ENCODE peak calls at places on chromosomes 12 and 14, in nine cellular contexts. Y, M, S, E, O, I, F, X and B are unnamed samples.

GRCh38 chr14:38553586-38553985 is 297.7 kb upstream of the CLEC14A start:
- DNase-seq in E (peak; percentile 74), X (no peak), M (no peak), F (no peak), I (no peak), S (peak; percentile 76), O (no peak), Y (no peak), B (no peak)

GRCh38 chr12:12266873-12267634 is at the start of gene LRP6:
- DNase-seq in E (peak; percentile 89), O (peak; percentile 60), X (peak; percentile 14), M (peak; percentile 92), S (peak; percentile 96), Y (peak; percentile 45), I (peak; percentile 60), F (peak; percentile 88), B (peak; percentile 86)

GRCh38 chr12:67428431-67428830 is 159.3 kb downstream of the CAND1 start:
- DNase-seq in X (no peak), M (no peak), O (no peak), I (no peak), S (no peak), Y (no peak), F (no peak), E (no peak), B (no peak)

GRCh38 chr12:113273053-113273725 is 51.9 kb downstream of the TPCN1 start:
- DNase-seq in X (no peak), Y (no peak), M (no peak), S (no peak), O (no peak), E (no peak), I (no peak), F (no peak), B (no peak)

GRCh38 chr12:124397807-124398577 is 103.1 kb downstream of the RFLNA start:
- DNase-seq in O (no peak), Y (no peak), I (no peak), M (no peak), S (no peak), X (no peak), E (no peak), F (no peak), B (no peak)

GRCh38 chr12:2336409-2336829 is 283.6 kb downstream of the CACNA1C start:
- DNase-seq in X (no peak), O (no peak), E (peak; percentile 85), I (no peak), S (peak; percentile 90), Y (no peak), M (peak; percentile 14), F (peak; percentile 63), B (no peak)

GRCh38 chr12:19572920-19573558 is 133.7 kb downstream of the AEBP2 start:
- DNase-seq in I (peak; percentile 7), F (peak; percentile 47), X (no peak), S (peak; percentile 31), O (no peak), E (no peak), M (no peak), Y (no peak), B (no peak)

GRCh38 chr14:50040401-50040775 is 76.0 kb downstream of the VCPKMT start:
- DNase-seq in F (no peak), S (peak; percentile 47), Y (peak; percentile 30), X (peak; percentile 11), E (peak; percentile 49), O (no peak), I (no peak), M (no peak), B (no peak)

GRCh38 chr12:62774794-62775193 is 160.2 kb downstream of the PPM1H start:
- DNase-seq in F (no peak), E (no peak), M (no peak), O (no peak), Y (no peak), I (no peak), X (no peak), S (no peak), B (no peak)

GRCh38 chr14:52906141-52906601 is 44.7 kb downstream of the FERMT2 start:
- DNase-seq in X (no peak), S (peak; percentile 64), O (no peak), E (no peak), I (no peak), Y (no peak), F (no peak), M (no peak), B (no peak)

GRCh38 chr12:47021298-47021697 is 58.1 kb upstream of the PCED1B start:
- DNase-seq in O (no peak), M (peak; percentile 74), I (no peak), X (no peak), E (peak; percentile 78), S (peak; percentile 55), F (peak; percentile 23), Y (no peak), B (no peak)

GRCh38 chr12:6852651-6853354 is 853 bp downstream of the USP5 start:
- DNase-seq in I (no peak), E (peak; percentile 56), F (no peak), Y (peak; percentile 34), M (peak; percentile 74), X (peak; percentile 38), O (no peak), S (peak; percentile 75), B (no peak)

GRCh38 chr12:71691504-71692129 is 5.7 kb downstream of the TMEM19 start:
- DNase-seq in O (no peak), Y (no peak), I (no peak), S (no peak), E (no peak), F (no peak), M (no peak), X (no peak), B (no peak)

GRCh38 chr12:21502164-21502496 is 541 bp downstream of the GOLT1B start:
- DNase-seq in I (peak; percentile 24), E (peak; percentile 12), S (peak; percentile 55), X (peak; percentile 27), Y (no peak), O (peak; percentile 9), F (peak; percentile 18), M (peak; percentile 40), B (no peak)

GRCh38 chr12:63098851-63099250 is 52.1 kb downstream of the AVPR1A start:
- DNase-seq in O (no peak), X (no peak), S (no peak), I (no peak), E (no peak), Y (no peak), F (no peak), M (no peak), B (no peak)

GRCh38 chr14:53355581-53356112 is 202.5 kb upstream of the DDHD1 start:
- DNase-seq in M (peak; percentile 13), Y (no peak), I (no peak), O (no peak), E (no peak), S (peak; percentile 57), F (no peak), X (no peak), B (no peak)

GRCh38 chr14:69054030-69054429 is 74.9 kb upstream of the ACTN1 start:
- DNase-seq in M (no peak), F (no peak), Y (no peak), O (no peak), E (no peak), S (no peak), X (no peak), I (no peak), B (no peak)

GRCh38 chr14:56118611-56119181 is 485 bp downstream of the PELI2 start:
- DNase-seq in Y (peak; percentile 19), F (peak; percentile 16), X (no peak), S (peak; percentile 47), I (peak; percentile 13), E (no peak), O (peak; percentile 16), M (peak; percentile 45), B (no peak)

GRCh38 chr12:104168596-104168995 is 30.6 kb upstream of the NFYB start:
- DNase-seq in X (no peak), O (no peak), M (no peak), I (no peak), S (no peak), Y (no peak), E (no peak), F (no peak), B (no peak)

GRCh38 chr12:122363782-122364181 is 58.7 kb downstream of the CLIP1 start:
- DNase-seq in O (no peak), E (peak; percentile 74), X (no peak), S (no peak), I (no peak), M (no peak), Y (no peak), F (no peak), B (no peak)

GRCh38 chr12:113900711-113901110 is 65.4 kb downstream of the RBM19 start:
- DNase-seq in S (no peak), I (no peak), F (no peak), E (no peak), M (no peak), Y (no peak), X (no peak), O (no peak), B (no peak)

GRCh38 chr14:69999246-69999645 is 120.0 kb downstream of the SMOC1 start:
- DNase-seq in Y (no peak), X (no peak), I (no peak), S (no peak), O (no peak), M (no peak), F (no peak), E (no peak), B (no peak)

GRCh38 chr12:1915082-1915968 is 3.1 kb downstream of the CACNA2D4 start:
- DNase-seq in X (no peak), M (peak; percentile 1), Y (peak; percentile 33), O (no peak), E (no peak), I (no peak), F (peak; percentile 31), S (peak; percentile 5), B (no peak)

GRCh38 chr12:24864796-24865125 is 84.1 kb downstream of the BCAT1 start:
- DNase-seq in O (no peak), E (no peak), S (no peak), M (no peak), I (no peak), X (no peak), Y (no peak), F (peak; percentile 59), B (peak; percentile 16)

GRCh38 chr12:21472197-21472596 is 29.2 kb downstream of the RECQL start:
- DNase-seq in F (no peak), O (no peak), E (no peak), M (no peak), I (no peak), Y (no peak), X (no peak), S (no peak), B (no peak)

GRCh38 chr14:104876251-104876699 is 11.2 kb downstream of the CEP170B start:
- DNase-seq in F (peak; percentile 81), E (no peak), Y (no peak), M (no peak), S (peak; percentile 86), X (no peak), O (no peak), I (no peak), B (peak; percentile 70)

GRCh38 chr12:113098428-113099028 is 37.0 kb downstream of the RASAL1 start:
- DNase-seq in Y (peak; percentile 58), E (peak; percentile 66), S (peak; percentile 88), F (peak; percentile 87), M (peak; percentile 85), I (peak; percentile 58), O (peak; percentile 55), X (peak; percentile 52), B (peak; percentile 73)

GRCh38 chr14:74801396-74801795 is 38.3 kb downstream of the YLPM1 start:
- DNase-seq in E (no peak), I (no peak), F (no peak), M (no peak), O (no peak), S (no peak), Y (no peak), X (no peak), B (no peak)

GRCh38 chr12:16346931-16347330 is 514 bp upstream of the MGST1 start:
- DNase-seq in F (no peak), Y (no peak), E (no peak), X (no peak), M (no peak), I (no peak), S (no peak), O (no peak), B (no peak)

GRCh38 chr12:15323530-15323929 is 1.2 kb downstream of the PTPRO start:
- DNase-seq in Y (no peak), F (no peak), O (no peak), I (no peak), E (no peak), M (no peak), S (no peak), X (no peak), B (no peak)